ENCODE peak calls at places on chromosomes 12 and 14, in six cellular contexts. N is transverse colon, S is H9, U is AG09319, H is colonic mucosa, F is neural progenitor cell. Z is an unnamed sample.
A peak's percentile ranks its signal among the peaks of the same experiment; 100 is the strongest.

GRCh38 chr12:111488271-111488670 is 82.5 kb downstream of the SH2B3 start:
- DNase-seq in S (no peak), H (no peak), U (no peak), N (no peak), F (no peak), Z (no peak)

GRCh38 chr12:26787125-26787495 is 45.9 kb downstream of the ITPR2 start:
- DNase-seq in N (no peak), S (no peak), U (peak; percentile 38), H (no peak), F (peak; percentile 9), Z (peak; percentile 69)

GRCh38 chr12:15682826-15683225 is 106.4 kb downstream of the EPS8 start:
- DNase-seq in F (no peak), U (no peak), H (no peak), S (no peak), N (no peak), Z (no peak)

GRCh38 chr14:74038015-74038859 is 19.1 kb downstream of the BBOF1 start:
- DNase-seq in H (no peak), S (no peak), N (no peak), F (peak; percentile 52), U (peak; percentile 16), Z (peak; percentile 65)

GRCh38 chr14:88326352-88327103 is 3.5 kb upstream of the KCNK10 start:
- DNase-seq in U (no peak), S (peak; percentile 47), N (no peak), F (peak; percentile 57), H (no peak), Z (no peak)

GRCh38 chr12:40969796-40970195 is 218.3 kb upstream of the PDZRN4 start:
- DNase-seq in N (no peak), U (no peak), S (peak; percentile 32), F (peak; percentile 8), H (no peak), Z (no peak)

GRCh38 chr14:100955201-100955600 is 51.7 kb upstream of the RTL1 start:
- DNase-seq in F (no peak), H (no peak), S (no peak), N (no peak), U (no peak), Z (no peak)

GRCh38 chr14:56846970-56847928 is 37.0 kb upstream of the OTX2 start:
- DNase-seq in S (peak; percentile 78), H (no peak), U (no peak), N (no peak), F (no peak), Z (no peak)

GRCh38 chr14:100749967-100750597 is 23.4 kb downstream of the DLK1 start:
- DNase-seq in U (no peak), H (no peak), S (peak; percentile 1), N (no peak), F (no peak), Z (no peak)

GRCh38 chr12:30792648-30793499 is 38.1 kb upstream of the CAPRIN2 start:
- DNase-seq in N (no peak), H (no peak), F (peak; percentile 2), S (no peak), U (no peak), Z (peak; percentile 68)

GRCh38 chr12:45637706-45638105 is 91.8 kb upstream of the ARID2 start:
- DNase-seq in U (no peak), H (no peak), F (no peak), N (no peak), S (no peak), Z (peak; percentile 77)

GRCh38 chr12:44217146-44217883 is 381.4 kb downstream of the TMEM117 start:
- DNase-seq in S (no peak), F (no peak), U (no peak), N (no peak), H (no peak), Z (peak; percentile 11)

GRCh38 chr12:79848321-79848720 is 86.6 kb downstream of the PPP1R12A start:
- DNase-seq in S (no peak), F (no peak), U (no peak), H (no peak), N (no peak), Z (peak; percentile 16)

GRCh38 chr12:15049456-15050153 is 76.8 kb downstream of the PDE6H start:
- DNase-seq in N (no peak), S (no peak), U (no peak), H (no peak), F (no peak), Z (no peak)

GRCh38 chr14:28653521-28653920 is 113.1 kb upstream of the FOXG1 start:
- DNase-seq in S (no peak), F (no peak), U (no peak), N (no peak), H (no peak), Z (peak; percentile 87)

GRCh38 chr12:6845395-6845794 is 4.7 kb downstream of the GNB3 start:
- DNase-seq in N (peak; percentile 6), H (no peak), S (no peak), F (no peak), U (no peak), Z (no peak)

GRCh38 chr12:6841139-6841515 is 402 bp downstream of the GNB3 start:
- DNase-seq in S (no peak), U (no peak), H (no peak), N (no peak), F (no peak), Z (no peak)

GRCh38 chr12:6840428-6841138 is at the start of gene GNB3:
- DNase-seq in F (peak; percentile 60), N (no peak), S (no peak), H (no peak), U (no peak), Z (no peak)

GRCh38 chr12:6842075-6842474 is 1.4 kb downstream of the GNB3 start:
- DNase-seq in N (no peak), H (no peak), S (no peak), F (no peak), U (no peak), Z (no peak)

DNA sequence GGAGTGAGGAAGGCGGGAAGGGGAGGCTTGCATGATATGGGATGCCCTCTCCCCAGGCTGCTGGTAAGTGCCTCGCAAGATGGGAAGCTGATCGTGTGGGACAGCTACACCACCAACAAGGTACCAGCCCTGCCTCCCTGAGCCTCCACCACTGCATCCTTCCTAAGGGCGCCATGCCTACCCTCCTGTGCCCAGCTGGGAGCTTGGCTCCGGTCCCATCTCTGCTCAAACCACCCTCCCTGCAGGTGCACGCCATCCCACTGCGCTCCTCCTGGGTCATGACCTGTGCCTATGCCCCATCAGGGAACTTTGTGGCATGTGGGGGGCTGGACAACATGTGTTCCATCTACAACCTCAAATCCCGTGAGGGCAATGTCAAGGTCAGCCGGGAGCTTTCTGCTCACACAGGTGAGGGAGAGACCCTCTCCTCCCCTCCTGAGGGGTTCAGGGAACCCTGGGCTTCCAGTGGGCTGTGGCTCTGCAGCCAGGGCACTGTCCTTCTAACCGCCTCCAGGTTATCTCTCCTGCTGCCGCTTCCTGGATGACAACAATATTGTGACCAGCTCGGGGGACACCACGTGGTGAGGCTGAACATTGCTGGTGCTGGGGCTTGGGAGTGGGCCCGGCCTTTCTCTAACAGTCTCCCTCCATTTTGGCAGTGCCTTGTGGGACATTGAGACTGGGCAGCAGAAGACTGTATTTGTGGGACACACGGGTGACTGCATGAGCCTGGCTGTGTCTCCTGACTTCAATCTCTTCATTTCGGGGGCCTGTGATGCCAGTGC is 2.6 kb downstream of the GNB3 start:
- DNase-seq in U (no peak), N (peak; percentile 10), H (no peak), S (peak; percentile 83), F (peak; percentile 37), Z (no peak)
- TF ChIP-seq CTCF in U (no peak), N (no peak), H (no peak), S (peak; percentile 32), F (peak; percentile 15), Z (no peak)

GRCh38 chr12:50960130-50960529 is 7.8 kb downstream of the HIGD1C start:
- DNase-seq in F (no peak), U (no peak), H (no peak), S (no peak), N (no peak), Z (no peak)
- TF ChIP-seq CTCF in F (no peak), U (no peak), H (no peak), S (no peak), N (no peak), Z (no peak)

DNA sequence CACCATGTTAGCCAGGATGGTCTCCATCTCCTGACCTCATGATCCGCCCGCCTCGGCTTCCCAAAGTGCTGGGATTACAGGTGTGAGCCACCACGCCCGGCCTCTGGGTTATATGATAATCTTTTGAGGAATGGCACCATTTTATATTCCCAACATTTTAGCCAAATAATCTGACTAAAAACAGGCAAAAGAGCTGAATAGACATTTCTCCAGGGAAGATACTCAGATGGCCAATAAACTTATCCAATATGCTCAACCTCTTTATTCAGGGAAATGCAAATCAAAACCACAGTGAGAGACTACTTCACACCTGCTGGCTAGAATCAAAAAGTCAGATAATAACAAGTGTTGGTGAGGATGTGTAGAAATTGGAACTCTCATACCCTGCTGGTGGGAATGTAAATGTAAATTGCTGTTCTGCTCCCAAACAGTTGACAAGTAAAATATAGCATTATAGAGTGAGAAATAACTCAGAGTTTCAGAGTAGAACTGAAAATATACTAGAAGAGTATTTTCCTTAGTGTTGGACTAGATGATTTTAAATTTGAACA is 80.0 kb downstream of the RCOR1 start:
- DNase-seq in F (no peak), S (no peak), U (no peak), N (no peak), H (no peak), Z (no peak)
- TF ChIP-seq CTCF in F (no peak), S (peak; percentile 15), U (no peak), N (no peak), H (no peak), Z (no peak)

GRCh38 chr14:103109789-103110415 is 13.4 kb upstream of the TNFAIP2 start:
- DNase-seq in N (peak; percentile 48), S (peak; percentile 79), H (no peak), U (no peak), F (peak; percentile 59), Z (peak; percentile 74)
- TF ChIP-seq CTCF in N (no peak), S (no peak), H (no peak), U (no peak), F (no peak), Z (no peak)

DNA sequence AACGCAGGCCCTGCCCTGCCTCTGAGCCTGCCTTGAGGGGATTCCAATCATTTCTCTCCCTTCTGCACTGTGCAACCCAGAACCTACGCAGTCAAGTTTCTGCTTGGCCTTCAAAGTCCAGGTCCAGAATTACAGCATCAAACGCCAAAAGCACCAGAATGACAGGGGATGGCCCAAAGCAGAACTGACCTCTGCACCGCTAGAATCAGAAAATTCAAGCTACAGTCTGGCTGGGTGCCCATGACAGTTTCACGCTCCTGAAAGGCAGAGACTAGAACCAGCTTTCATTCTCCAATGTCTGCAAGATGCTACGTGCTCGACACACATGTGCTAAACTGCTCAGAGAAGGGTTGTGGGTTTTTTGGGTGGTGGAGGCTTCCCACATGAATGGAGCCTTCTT is 4.1 kb downstream of the CLMN start:
- DNase-seq in F (no peak), U (no peak), N (no peak), S (no peak), H (no peak), Z (no peak)
- TF ChIP-seq CTCF in F (no peak), U (no peak), N (no peak), S (no peak), H (no peak), Z (no peak)

Z was measured in MCF 10A.